ENCODE peak calls at places on chromosomes 11 and 22, in four cellular contexts. One of them, this sample, is unnamed.

GRCh38 chr22:37782340-37783168 is 25.2 kb upstream of the GCAT start:
- DNase-seq in fibroblast of villous mesenchyme: peak; percentile 74
- DNase-seq in A549: no peak
- DNase-seq in HTR-8/SVneo: peak; percentile 41
- DNase-seq in this sample: no peak

GRCh38 chr11:16981651-16982194 is 32.5 kb downstream of the PLEKHA7 start:
- DNase-seq in fibroblast of villous mesenchyme: peak; percentile 12
- DNase-seq in A549: no peak
- DNase-seq in HTR-8/SVneo: no peak
- DNase-seq in this sample: no peak

GRCh38 chr11:117232022-117232878 is at the start of the genes PCSK7 and RNF214:
- DNase-seq in fibroblast of villous mesenchyme: peak; percentile 68
- DNase-seq in A549: peak; percentile 77
- DNase-seq in HTR-8/SVneo: peak; percentile 93
- DNase-seq in this sample: peak; percentile 78

GRCh38 chr22:45101828-45102227 is 61.9 kb upstream of the NUP50 start:
- DNase-seq in fibroblast of villous mesenchyme: peak; percentile 81
- DNase-seq in A549: peak; percentile 34
- DNase-seq in HTR-8/SVneo: peak; percentile 41
- DNase-seq in this sample: peak; percentile 41

GRCh38 chr11:62726156-62727006 is 876 bp downstream of the HNRNPUL2 start:
- DNase-seq in HTR-8/SVneo: no peak
- DNase-seq in A549: no peak
- DNase-seq in fibroblast of villous mesenchyme: no peak
- DNase-seq in this sample: no peak

GRCh38 chr22:46422896-46423295 is 87.4 kb downstream of the TRMU start:
- DNase-seq in fibroblast of villous mesenchyme: no peak
- DNase-seq in HTR-8/SVneo: no peak
- DNase-seq in A549: no peak
- DNase-seq in this sample: no peak

GRCh38 chr11:763073-763463 is 14.2 kb downstream of the GATD1 start:
- DNase-seq in HTR-8/SVneo: no peak
- DNase-seq in fibroblast of villous mesenchyme: no peak
- DNase-seq in A549: no peak
- DNase-seq in this sample: no peak

GRCh38 chr22:40826984-40827741 is 8.0 kb upstream of the SLC25A17 start:
- DNase-seq in A549: no peak
- DNase-seq in fibroblast of villous mesenchyme: no peak
- DNase-seq in HTR-8/SVneo: no peak
- DNase-seq in this sample: no peak

GRCh38 chr22:16912281-16912680 is 87.1 kb upstream of the XKR3 start:
- DNase-seq in HTR-8/SVneo: no peak
- DNase-seq in A549: no peak
- DNase-seq in fibroblast of villous mesenchyme: no peak
- DNase-seq in this sample: no peak

GRCh38 chr11:134120921-134121526 is 52.2 kb downstream of the JAM3 start:
- DNase-seq in fibroblast of villous mesenchyme: peak; percentile 66
- DNase-seq in HTR-8/SVneo: no peak
- DNase-seq in A549: no peak
- DNase-seq in this sample: no peak

GRCh38 chr11:58524232-58525036 is 16.5 kb upstream of the OR5B21 start:
- DNase-seq in fibroblast of villous mesenchyme: peak; percentile 86
- DNase-seq in HTR-8/SVneo: peak; percentile 71
- DNase-seq in A549: peak; percentile 71
- DNase-seq in this sample: peak; percentile 85

GRCh38 chr11:108319541-108320145 is 96.8 kb downstream of the ATM start:
- DNase-seq in fibroblast of villous mesenchyme: no peak
- DNase-seq in HTR-8/SVneo: no peak
- DNase-seq in A549: no peak
- DNase-seq in this sample: no peak

GRCh38 chr11:76235233-76236091 is 29.2 kb upstream of the WNT11 start:
- DNase-seq in A549: peak; percentile 98
- DNase-seq in fibroblast of villous mesenchyme: peak; percentile 94
- DNase-seq in HTR-8/SVneo: peak; percentile 99
- DNase-seq in this sample: peak; percentile 94

GRCh38 chr11:576791-577610 is 731 bp downstream of the PHRF1 start:
- DNase-seq in A549: no peak
- DNase-seq in fibroblast of villous mesenchyme: peak; percentile 14
- DNase-seq in HTR-8/SVneo: no peak
- DNase-seq in this sample: no peak

GRCh38 chr11:86869966-86870570 is 69.7 kb downstream of the PRSS23 start:
- DNase-seq in A549: peak; percentile 70
- DNase-seq in fibroblast of villous mesenchyme: peak; percentile 64
- DNase-seq in HTR-8/SVneo: peak; percentile 75
- DNase-seq in this sample: peak; percentile 64

GRCh38 chr22:39176067-39176621 is 23.7 kb upstream of the CBX7 start:
- DNase-seq in HTR-8/SVneo: peak; percentile 68
- DNase-seq in fibroblast of villous mesenchyme: peak; percentile 61
- DNase-seq in A549: no peak
- DNase-seq in this sample: no peak

GRCh38 chr11:211295-211694 is 3.8 kb downstream of the RIC8A start:
- DNase-seq in fibroblast of villous mesenchyme: no peak
- DNase-seq in A549: no peak
- DNase-seq in HTR-8/SVneo: no peak
- DNase-seq in this sample: no peak

GRCh38 chr22:48407256-48407955 is 1420.3 kb downstream of the BRD1 start:
- DNase-seq in A549: no peak
- DNase-seq in fibroblast of villous mesenchyme: no peak
- DNase-seq in HTR-8/SVneo: no peak
- DNase-seq in this sample: no peak

This sample was measured in RKO.